ENCODE peak calls at places on chromosomes 4 and X, in six cellular contexts. One of them, this sample, is unnamed.

GRCh38 chrX:20461576-20461975 is 194.9 kb upstream of the RPS6KA3 start:
- DNase-seq in nephron progenitor cell: peak
- DNase-seq in CD8-positive, alpha-beta memory T cell: no peak
- DNase-seq in RWPE2: no peak
- DNase-seq in activated CD4-positive, alpha-beta T cell treated with anti-CD3 and anti-CD28 coated beads for 4 hours: no peak
- DNase-seq in stimulated activated CD4-positive, alpha-beta T cell treated with anti-CD3 and anti-CD28 coated beads, Interleukin-1b, Interleukin-23, amount 100 ng/mL, for 4 hours: no peak
- DNase-seq in this sample: no peak

GRCh38 chr4:173074501-173074946 is 94.1 kb upstream of the GALNT7 start:
- DNase-seq in nephron progenitor cell: no peak
- DNase-seq in CD8-positive, alpha-beta memory T cell: no peak
- DNase-seq in RWPE2: peak
- DNase-seq in activated CD4-positive, alpha-beta T cell treated with anti-CD3 and anti-CD28 coated beads for 4 hours: no peak
- DNase-seq in stimulated activated CD4-positive, alpha-beta T cell treated with anti-CD3 and anti-CD28 coated beads, Interleukin-1b, Interleukin-23, amount 100 ng/mL, for 4 hours: no peak
- DNase-seq in this sample: peak

GRCh38 chr4:158769175-158769831 is 477 bp downstream of the FNIP2 start:
- DNase-seq in nephron progenitor cell: peak
- DNase-seq in CD8-positive, alpha-beta memory T cell: peak
- DNase-seq in RWPE2: peak
- DNase-seq in activated CD4-positive, alpha-beta T cell treated with anti-CD3 and anti-CD28 coated beads for 4 hours: peak
- DNase-seq in stimulated activated CD4-positive, alpha-beta T cell treated with anti-CD3 and anti-CD28 coated beads, Interleukin-1b, Interleukin-23, amount 100 ng/mL, for 4 hours: peak
- DNase-seq in this sample: no peak

GRCh38 chr4:18686338-18687039 is 664.9 kb upstream of the LCORL start:
- DNase-seq in nephron progenitor cell: no peak
- DNase-seq in CD8-positive, alpha-beta memory T cell: no peak
- DNase-seq in RWPE2: no peak
- DNase-seq in activated CD4-positive, alpha-beta T cell treated with anti-CD3 and anti-CD28 coated beads for 4 hours: no peak
- DNase-seq in stimulated activated CD4-positive, alpha-beta T cell treated with anti-CD3 and anti-CD28 coated beads, Interleukin-1b, Interleukin-23, amount 100 ng/mL, for 4 hours: no peak
- DNase-seq in this sample: no peak

GRCh38 chr4:6290769-6291547 is 21.3 kb downstream of the WFS1 start:
- DNase-seq in nephron progenitor cell: no peak
- DNase-seq in CD8-positive, alpha-beta memory T cell: no peak
- DNase-seq in RWPE2: no peak
- DNase-seq in activated CD4-positive, alpha-beta T cell treated with anti-CD3 and anti-CD28 coated beads for 4 hours: no peak
- DNase-seq in stimulated activated CD4-positive, alpha-beta T cell treated with anti-CD3 and anti-CD28 coated beads, Interleukin-1b, Interleukin-23, amount 100 ng/mL, for 4 hours: no peak
- DNase-seq in this sample: no peak

GRCh38 chrX:1249101-1249887 is 19.3 kb upstream of the CSF2RA start:
- DNase-seq in nephron progenitor cell: peak
- DNase-seq in CD8-positive, alpha-beta memory T cell: no peak
- DNase-seq in RWPE2: no peak
- DNase-seq in activated CD4-positive, alpha-beta T cell treated with anti-CD3 and anti-CD28 coated beads for 4 hours: peak
- DNase-seq in stimulated activated CD4-positive, alpha-beta T cell treated with anti-CD3 and anti-CD28 coated beads, Interleukin-1b, Interleukin-23, amount 100 ng/mL, for 4 hours: peak
- DNase-seq in this sample: no peak

GRCh38 chr4:152243890-152244595 is 291.8 kb downstream of the FBXW7 start:
- DNase-seq in nephron progenitor cell: no peak
- DNase-seq in CD8-positive, alpha-beta memory T cell: no peak
- DNase-seq in RWPE2: no peak
- DNase-seq in activated CD4-positive, alpha-beta T cell treated with anti-CD3 and anti-CD28 coated beads for 4 hours: peak
- DNase-seq in stimulated activated CD4-positive, alpha-beta T cell treated with anti-CD3 and anti-CD28 coated beads, Interleukin-1b, Interleukin-23, amount 100 ng/mL, for 4 hours: no peak
- DNase-seq in this sample: no peak

GRCh38 chrX:150460063-150460462 is 96.9 kb downstream of the MAMLD1 start:
- DNase-seq in nephron progenitor cell: no peak
- DNase-seq in CD8-positive, alpha-beta memory T cell: no peak
- DNase-seq in RWPE2: no peak
- DNase-seq in activated CD4-positive, alpha-beta T cell treated with anti-CD3 and anti-CD28 coated beads for 4 hours: no peak
- DNase-seq in stimulated activated CD4-positive, alpha-beta T cell treated with anti-CD3 and anti-CD28 coated beads, Interleukin-1b, Interleukin-23, amount 100 ng/mL, for 4 hours: no peak
- DNase-seq in this sample: no peak

GRCh38 chr4:103478729-103479128 is 241.1 kb downstream of the TACR3 start:
- DNase-seq in nephron progenitor cell: no peak
- DNase-seq in CD8-positive, alpha-beta memory T cell: no peak
- DNase-seq in RWPE2: no peak
- DNase-seq in activated CD4-positive, alpha-beta T cell treated with anti-CD3 and anti-CD28 coated beads for 4 hours: no peak
- DNase-seq in stimulated activated CD4-positive, alpha-beta T cell treated with anti-CD3 and anti-CD28 coated beads, Interleukin-1b, Interleukin-23, amount 100 ng/mL, for 4 hours: no peak
- DNase-seq in this sample: no peak

GRCh38 chrX:13418126-13419091 is 98.6 kb upstream of the ATXN3L start:
- DNase-seq in nephron progenitor cell: no peak
- DNase-seq in CD8-positive, alpha-beta memory T cell: no peak
- DNase-seq in RWPE2: no peak
- DNase-seq in activated CD4-positive, alpha-beta T cell treated with anti-CD3 and anti-CD28 coated beads for 4 hours: no peak
- DNase-seq in stimulated activated CD4-positive, alpha-beta T cell treated with anti-CD3 and anti-CD28 coated beads, Interleukin-1b, Interleukin-23, amount 100 ng/mL, for 4 hours: no peak
- DNase-seq in this sample: no peak

GRCh38 chr4:143391895-143392294 is 55.2 kb downstream of the GAB1 start:
- DNase-seq in nephron progenitor cell: no peak
- DNase-seq in CD8-positive, alpha-beta memory T cell: no peak
- DNase-seq in RWPE2: no peak
- DNase-seq in activated CD4-positive, alpha-beta T cell treated with anti-CD3 and anti-CD28 coated beads for 4 hours: no peak
- DNase-seq in stimulated activated CD4-positive, alpha-beta T cell treated with anti-CD3 and anti-CD28 coated beads, Interleukin-1b, Interleukin-23, amount 100 ng/mL, for 4 hours: no peak
- DNase-seq in this sample: no peak

GRCh38 chrX:153396320-153397195 is 4.6 kb downstream of the PNMA6E start:
- DNase-seq in nephron progenitor cell: no peak
- DNase-seq in CD8-positive, alpha-beta memory T cell: no peak
- DNase-seq in RWPE2: no peak
- DNase-seq in activated CD4-positive, alpha-beta T cell treated with anti-CD3 and anti-CD28 coated beads for 4 hours: no peak
- DNase-seq in stimulated activated CD4-positive, alpha-beta T cell treated with anti-CD3 and anti-CD28 coated beads, Interleukin-1b, Interleukin-23, amount 100 ng/mL, for 4 hours: no peak
- DNase-seq in this sample: no peak

GRCh38 chr4:85769009-85769408 is 294.1 kb downstream of the ARHGAP24 start:
- DNase-seq in nephron progenitor cell: no peak
- DNase-seq in CD8-positive, alpha-beta memory T cell: no peak
- DNase-seq in RWPE2: no peak
- DNase-seq in activated CD4-positive, alpha-beta T cell treated with anti-CD3 and anti-CD28 coated beads for 4 hours: no peak
- DNase-seq in stimulated activated CD4-positive, alpha-beta T cell treated with anti-CD3 and anti-CD28 coated beads, Interleukin-1b, Interleukin-23, amount 100 ng/mL, for 4 hours: no peak
- DNase-seq in this sample: no peak

GRCh38 chrX:110454336-110454735 is 95.7 kb downstream of the RTL9 start:
- DNase-seq in nephron progenitor cell: no peak
- DNase-seq in CD8-positive, alpha-beta memory T cell: no peak
- DNase-seq in RWPE2: no peak
- DNase-seq in activated CD4-positive, alpha-beta T cell treated with anti-CD3 and anti-CD28 coated beads for 4 hours: no peak
- DNase-seq in stimulated activated CD4-positive, alpha-beta T cell treated with anti-CD3 and anti-CD28 coated beads, Interleukin-1b, Interleukin-23, amount 100 ng/mL, for 4 hours: no peak
- DNase-seq in this sample: no peak

GRCh38 chr4:53932784-53933183 is 131.6 kb downstream of the CHIC2 start:
- DNase-seq in nephron progenitor cell: no peak
- DNase-seq in CD8-positive, alpha-beta memory T cell: no peak
- DNase-seq in RWPE2: no peak
- DNase-seq in activated CD4-positive, alpha-beta T cell treated with anti-CD3 and anti-CD28 coated beads for 4 hours: no peak
- DNase-seq in stimulated activated CD4-positive, alpha-beta T cell treated with anti-CD3 and anti-CD28 coated beads, Interleukin-1b, Interleukin-23, amount 100 ng/mL, for 4 hours: no peak
- DNase-seq in this sample: no peak

GRCh38 chrX:108148524-108148923 is 56.9 kb downstream of the ATG4A start:
- DNase-seq in nephron progenitor cell: no peak
- DNase-seq in CD8-positive, alpha-beta memory T cell: no peak
- DNase-seq in RWPE2: no peak
- DNase-seq in activated CD4-positive, alpha-beta T cell treated with anti-CD3 and anti-CD28 coated beads for 4 hours: no peak
- DNase-seq in stimulated activated CD4-positive, alpha-beta T cell treated with anti-CD3 and anti-CD28 coated beads, Interleukin-1b, Interleukin-23, amount 100 ng/mL, for 4 hours: no peak
- DNase-seq in this sample: no peak

GRCh38 chr4:171334549-171334948 is 478.7 kb upstream of the GALNTL6 start:
- DNase-seq in nephron progenitor cell: no peak
- DNase-seq in CD8-positive, alpha-beta memory T cell: no peak
- DNase-seq in RWPE2: no peak
- DNase-seq in activated CD4-positive, alpha-beta T cell treated with anti-CD3 and anti-CD28 coated beads for 4 hours: no peak
- DNase-seq in stimulated activated CD4-positive, alpha-beta T cell treated with anti-CD3 and anti-CD28 coated beads, Interleukin-1b, Interleukin-23, amount 100 ng/mL, for 4 hours: no peak
- DNase-seq in this sample: no peak

GRCh38 chr4:3675251-3676115 is 90.7 kb upstream of the ADRA2C start:
- DNase-seq in nephron progenitor cell: no peak
- DNase-seq in CD8-positive, alpha-beta memory T cell: no peak
- DNase-seq in RWPE2: peak
- DNase-seq in activated CD4-positive, alpha-beta T cell treated with anti-CD3 and anti-CD28 coated beads for 4 hours: no peak
- DNase-seq in stimulated activated CD4-positive, alpha-beta T cell treated with anti-CD3 and anti-CD28 coated beads, Interleukin-1b, Interleukin-23, amount 100 ng/mL, for 4 hours: no peak
- DNase-seq in this sample: no peak

GRCh38 chr4:658031-658667 is 15.9 kb downstream of the ATP5ME start:
- DNase-seq in nephron progenitor cell: no peak
- DNase-seq in CD8-positive, alpha-beta memory T cell: no peak
- DNase-seq in RWPE2: peak
- DNase-seq in activated CD4-positive, alpha-beta T cell treated with anti-CD3 and anti-CD28 coated beads for 4 hours: no peak
- DNase-seq in stimulated activated CD4-positive, alpha-beta T cell treated with anti-CD3 and anti-CD28 coated beads, Interleukin-1b, Interleukin-23, amount 100 ng/mL, for 4 hours: no peak
- DNase-seq in this sample: no peak

GRCh38 chr4:184282251-184282713 is 64.6 kb upstream of the ENPP6 start:
- DNase-seq in nephron progenitor cell: no peak
- DNase-seq in CD8-positive, alpha-beta memory T cell: peak
- DNase-seq in RWPE2: no peak
- DNase-seq in activated CD4-positive, alpha-beta T cell treated with anti-CD3 and anti-CD28 coated beads for 4 hours: peak
- DNase-seq in stimulated activated CD4-positive, alpha-beta T cell treated with anti-CD3 and anti-CD28 coated beads, Interleukin-1b, Interleukin-23, amount 100 ng/mL, for 4 hours: no peak
- DNase-seq in this sample: no peak

GRCh38 chrX:30612250-30612655 is 34.7 kb upstream of the TASL start:
- DNase-seq in nephron progenitor cell: no peak
- DNase-seq in CD8-positive, alpha-beta memory T cell: no peak
- DNase-seq in RWPE2: no peak
- DNase-seq in activated CD4-positive, alpha-beta T cell treated with anti-CD3 and anti-CD28 coated beads for 4 hours: no peak
- DNase-seq in stimulated activated CD4-positive, alpha-beta T cell treated with anti-CD3 and anti-CD28 coated beads, Interleukin-1b, Interleukin-23, amount 100 ng/mL, for 4 hours: no peak
- DNase-seq in this sample: no peak

GRCh38 chr4:46844325-46844917 is 64.6 kb downstream of the COX7B2 start:
- DNase-seq in nephron progenitor cell: peak
- DNase-seq in CD8-positive, alpha-beta memory T cell: peak
- DNase-seq in RWPE2: no peak
- DNase-seq in activated CD4-positive, alpha-beta T cell treated with anti-CD3 and anti-CD28 coated beads for 4 hours: peak
- DNase-seq in stimulated activated CD4-positive, alpha-beta T cell treated with anti-CD3 and anti-CD28 coated beads, Interleukin-1b, Interleukin-23, amount 100 ng/mL, for 4 hours: peak
- DNase-seq in this sample: no peak

GRCh38 chrX:11944486-11944885 is 186.4 kb downstream of the MSL3 start:
- DNase-seq in nephron progenitor cell: peak
- DNase-seq in CD8-positive, alpha-beta memory T cell: no peak
- DNase-seq in RWPE2: no peak
- DNase-seq in activated CD4-positive, alpha-beta T cell treated with anti-CD3 and anti-CD28 coated beads for 4 hours: no peak
- DNase-seq in stimulated activated CD4-positive, alpha-beta T cell treated with anti-CD3 and anti-CD28 coated beads, Interleukin-1b, Interleukin-23, amount 100 ng/mL, for 4 hours: no peak
- DNase-seq in this sample: no peak

GRCh38 chrX:147174596-147174995 is 360.1 kb upstream of the CXorf51A start:
- DNase-seq in nephron progenitor cell: no peak
- DNase-seq in CD8-positive, alpha-beta memory T cell: no peak
- DNase-seq in RWPE2: no peak
- DNase-seq in activated CD4-positive, alpha-beta T cell treated with anti-CD3 and anti-CD28 coated beads for 4 hours: no peak
- DNase-seq in stimulated activated CD4-positive, alpha-beta T cell treated with anti-CD3 and anti-CD28 coated beads, Interleukin-1b, Interleukin-23, amount 100 ng/mL, for 4 hours: no peak
- DNase-seq in this sample: no peak

GRCh38 chr4:81827568-81828202 is 356.0 kb upstream of the RASGEF1B start:
- DNase-seq in nephron progenitor cell: no peak
- DNase-seq in CD8-positive, alpha-beta memory T cell: no peak
- DNase-seq in RWPE2: no peak
- DNase-seq in activated CD4-positive, alpha-beta T cell treated with anti-CD3 and anti-CD28 coated beads for 4 hours: no peak
- DNase-seq in stimulated activated CD4-positive, alpha-beta T cell treated with anti-CD3 and anti-CD28 coated beads, Interleukin-1b, Interleukin-23, amount 100 ng/mL, for 4 hours: no peak
- DNase-seq in this sample: no peak

GRCh38 chr4:26273308-26273980 is 47.4 kb upstream of the RBPJ start:
- DNase-seq in nephron progenitor cell: peak
- DNase-seq in CD8-positive, alpha-beta memory T cell: no peak
- DNase-seq in RWPE2: no peak
- DNase-seq in activated CD4-positive, alpha-beta T cell treated with anti-CD3 and anti-CD28 coated beads for 4 hours: no peak
- DNase-seq in stimulated activated CD4-positive, alpha-beta T cell treated with anti-CD3 and anti-CD28 coated beads, Interleukin-1b, Interleukin-23, amount 100 ng/mL, for 4 hours: no peak
- DNase-seq in this sample: no peak

GRCh38 chr4:35975617-35976355 is 268.5 kb downstream of the ARAP2 start:
- DNase-seq in nephron progenitor cell: no peak
- DNase-seq in CD8-positive, alpha-beta memory T cell: no peak
- DNase-seq in RWPE2: no peak
- DNase-seq in activated CD4-positive, alpha-beta T cell treated with anti-CD3 and anti-CD28 coated beads for 4 hours: no peak
- DNase-seq in stimulated activated CD4-positive, alpha-beta T cell treated with anti-CD3 and anti-CD28 coated beads, Interleukin-1b, Interleukin-23, amount 100 ng/mL, for 4 hours: no peak
- DNase-seq in this sample: no peak

GRCh38 chr4:152106113-152106763 is 345.4 kb upstream of the GATB start:
- DNase-seq in nephron progenitor cell: no peak
- DNase-seq in CD8-positive, alpha-beta memory T cell: no peak
- DNase-seq in RWPE2: peak
- DNase-seq in activated CD4-positive, alpha-beta T cell treated with anti-CD3 and anti-CD28 coated beads for 4 hours: no peak
- DNase-seq in stimulated activated CD4-positive, alpha-beta T cell treated with anti-CD3 and anti-CD28 coated beads, Interleukin-1b, Interleukin-23, amount 100 ng/mL, for 4 hours: no peak
- DNase-seq in this sample: peak

GRCh38 chrX:9285342-9285771 is 179.5 kb upstream of the TBL1X start:
- DNase-seq in nephron progenitor cell: no peak
- DNase-seq in CD8-positive, alpha-beta memory T cell: no peak
- DNase-seq in RWPE2: no peak
- DNase-seq in activated CD4-positive, alpha-beta T cell treated with anti-CD3 and anti-CD28 coated beads for 4 hours: peak
- DNase-seq in stimulated activated CD4-positive, alpha-beta T cell treated with anti-CD3 and anti-CD28 coated beads, Interleukin-1b, Interleukin-23, amount 100 ng/mL, for 4 hours: peak
- DNase-seq in this sample: no peak

GRCh38 chr4:142405021-142405991 is 440.8 kb downstream of the INPP4B start:
- DNase-seq in nephron progenitor cell: peak
- DNase-seq in CD8-positive, alpha-beta memory T cell: peak
- DNase-seq in RWPE2: peak
- DNase-seq in activated CD4-positive, alpha-beta T cell treated with anti-CD3 and anti-CD28 coated beads for 4 hours: peak
- DNase-seq in stimulated activated CD4-positive, alpha-beta T cell treated with anti-CD3 and anti-CD28 coated beads, Interleukin-1b, Interleukin-23, amount 100 ng/mL, for 4 hours: peak
- DNase-seq in this sample: peak

GRCh38 chrX:11886745-11887144 is 128.7 kb downstream of the MSL3 start:
- DNase-seq in nephron progenitor cell: no peak
- DNase-seq in CD8-positive, alpha-beta memory T cell: no peak
- DNase-seq in RWPE2: no peak
- DNase-seq in activated CD4-positive, alpha-beta T cell treated with anti-CD3 and anti-CD28 coated beads for 4 hours: no peak
- DNase-seq in stimulated activated CD4-positive, alpha-beta T cell treated with anti-CD3 and anti-CD28 coated beads, Interleukin-1b, Interleukin-23, amount 100 ng/mL, for 4 hours: no peak
- DNase-seq in this sample: peak